ENCODE peak calls at places on chromosome 1, in ten cellular contexts. H, C, I, V, X, E, A, W, Y and T are unnamed samples.

GRCh38 chr1:230385173-230385480 is 41.0 kb downstream of the PGBD5 start:
- DNase-seq in W (no peak), V (no peak), A (no peak), X (no peak), I (no peak), Y (no peak), E (no peak), H (no peak), C (no peak), T (no peak)

GRCh38 chr1:59605184-59605583 is 209.6 kb upstream of the HOOK1 start:
- DNase-seq in W (no peak), H (peak), Y (no peak), A (no peak), C (no peak), I (no peak), E (no peak), V (no peak), X (no peak), T (no peak)

GRCh38 chr1:187396226-187396625 is 567.5 kb downstream of the PLA2G4A start:
- DNase-seq in X (no peak), E (no peak), Y (no peak), W (no peak), A (no peak), I (no peak), V (no peak), C (no peak), H (no peak), T (no peak)

GRCh38 chr1:211370669-211371068 is 44.0 kb downstream of the TRAF5 start:
- DNase-seq in W (no peak), H (no peak), E (no peak), X (no peak), Y (no peak), V (no peak), C (no peak), I (no peak), A (no peak), T (no peak)

GRCh38 chr1:36984675-36985074 is 49.6 kb downstream of the GRIK3 start:
- DNase-seq in A (no peak), W (no peak), H (no peak), V (no peak), X (no peak), E (no peak), C (no peak), I (no peak), Y (no peak), T (no peak)

GRCh38 chr1:226557424-226557823 is 8.9 kb downstream of the STUM start:
- DNase-seq in X (no peak), V (no peak), H (no peak), A (no peak), W (no peak), C (no peak), I (no peak), E (no peak), Y (no peak), T (no peak)

GRCh38 chr1:248696261-248696660 is 6.3 kb downstream of the OR14I1 start:
- DNase-seq in H (peak), E (no peak), V (no peak), Y (no peak), X (no peak), C (no peak), A (no peak), I (no peak), W (no peak), T (no peak)

GRCh38 chr1:209651148-209651547 is 1.1 kb downstream of the LAMB3 start:
- DNase-seq in C (no peak), V (peak), A (no peak), X (no peak), I (peak), H (peak), E (peak), W (peak), Y (no peak), T (peak)

GRCh38 chr1:43919906-43920305 is 13.7 kb upstream of the ARTN start:
- DNase-seq in Y (no peak), I (no peak), X (no peak), A (no peak), E (no peak), V (no peak), H (no peak), W (no peak), C (no peak), T (no peak)

GRCh38 chr1:57620589-57620988 is 196.7 kb upstream of the DAB1 start:
- DNase-seq in X (no peak), W (no peak), A (peak), E (no peak), V (no peak), C (peak), Y (no peak), H (no peak), I (no peak), T (no peak)

GRCh38 chr1:57162607-57163235 is 196.9 kb upstream of the C8B start:
- DNase-seq in A (no peak), I (no peak), C (no peak), E (no peak), Y (no peak), V (no peak), X (no peak), H (no peak), W (peak), T (no peak)